ENCODE peak calls at places on chromosomes 16 and 17, in nine cellular contexts. Y, O, F, E, C, J, D, H and P are unnamed samples.

GRCh38 chr16:70674221-70675014 is 11.4 kb downstream of the MTSS2 start:
- DNase-seq in Y (no peak), O (no peak), F (no peak), E (no peak), C (no peak), J (no peak), D (no peak), H (no peak), P (no peak)

GRCh38 chr16:54009464-54010176 is 277.0 kb downstream of the IRX3 start:
- DNase-seq in Y (no peak), O (no peak), F (no peak), E (no peak), C (no peak), J (no peak), D (no peak), H (no peak), P (no peak)

GRCh38 chr16:16133943-16134604 is 89.2 kb downstream of the ABCC6 start:
- DNase-seq in Y (no peak), O (no peak), F (no peak), E (no peak), C (no peak), J (no peak), D (no peak), H (no peak), P (no peak)

GRCh38 chr17:9436629-9437028 is 139.0 kb downstream of the STX8 start:
- DNase-seq in Y (no peak), O (no peak), F (no peak), E (no peak), C (no peak), J (no peak), D (no peak), H (no peak), P (no peak)

GRCh38 chr17:1039119-1039507 is 42.2 kb downstream of the TIMM22 start:
- DNase-seq in Y (no peak), O (no peak), F (no peak), E (no peak), C (no peak), J (no peak), D (no peak), H (no peak), P (no peak)

GRCh38 chr16:67504190-67505021 is 21.1 kb upstream of the AGRP start:
- DNase-seq in Y (no peak), O (peak), F (peak), E (no peak), C (peak), J (peak), D (peak), H (no peak), P (peak)

GRCh38 chr16:84699712-84700517 is at the start of gene USP10:
- DNase-seq in Y (peak), O (peak), F (peak), E (peak), C (peak), J (peak), D (peak), H (peak), P (peak)

GRCh38 chr16:88785106-88785924 is at the start of gene PIEZO1:
- DNase-seq in Y (no peak), O (peak), F (no peak), E (peak), C (peak), J (peak), D (peak), H (peak), P (peak)

GRCh38 chr16:79651363-79651762 is 50.8 kb upstream of the MAF start:
- DNase-seq in Y (no peak), O (no peak), F (peak), E (peak), C (no peak), J (peak), D (no peak), H (peak), P (peak)

GRCh38 chr17:65109543-65109942 is 27.6 kb upstream of the RGS9 start:
- DNase-seq in Y (no peak), O (no peak), F (no peak), E (no peak), C (no peak), J (no peak), D (no peak), H (no peak), P (no peak)

GRCh38 chr17:12624221-12624620 is 41.5 kb upstream of the MYOCD start:
- DNase-seq in Y (no peak), O (no peak), F (no peak), E (peak), C (no peak), J (no peak), D (no peak), H (peak), P (no peak)

GRCh38 chr17:31653710-31654109 is 205.3 kb downstream of the COPRS start:
- DNase-seq in Y (no peak), O (no peak), F (no peak), E (no peak), C (no peak), J (no peak), D (no peak), H (no peak), P (no peak)

GRCh38 chr17:2137342-2138098 is 82.6 kb downstream of the HIC1 start:
- DNase-seq in Y (peak), O (no peak), F (peak), E (peak), C (no peak), J (no peak), D (no peak), H (peak), P (no peak)